ENCODE peak calls at places on chromosomes 3 and 15, in eight cellular contexts. One of them, this sample, is unnamed.

GRCh38 chr3:95097493-95097892 is 1034.6 kb downstream of the NSUN3 start:
- DNase-seq in H9: no peak
- DNase-seq in left ventricle myocardium inferior: no peak
- DNase-seq in brain microvascular endothelial cell: no peak
- DNase-seq in AG09319: no peak
- DNase-seq in tibial artery: no peak
- DNase-seq in fibroblast of villous mesenchyme: no peak
- DNase-seq in fibroblast of lung: no peak
- DNase-seq in this sample: no peak

GRCh38 chr3:171974986-171975837 is 64.2 kb upstream of the FNDC3B start:
- DNase-seq in AG09319: no peak
- DNase-seq in H9: no peak
- DNase-seq in fibroblast of lung: peak; percentile 89
- DNase-seq in fibroblast of villous mesenchyme: peak; percentile 92
- DNase-seq in brain microvascular endothelial cell: peak; percentile 65
- DNase-seq in left ventricle myocardium inferior: no peak
- DNase-seq in tibial artery: peak; percentile 26
- DNase-seq in this sample: no peak

GRCh38 chr3:122024800-122025199 is 2.8 kb upstream of the ILDR1 start:
- DNase-seq in left ventricle myocardium inferior: no peak
- DNase-seq in brain microvascular endothelial cell: no peak
- DNase-seq in fibroblast of lung: no peak
- DNase-seq in tibial artery: no peak
- DNase-seq in H9: no peak
- DNase-seq in fibroblast of villous mesenchyme: no peak
- DNase-seq in AG09319: no peak
- DNase-seq in this sample: no peak

GRCh38 chr15:29936353-29937049 is 114.2 kb upstream of the TJP1 start:
- DNase-seq in brain microvascular endothelial cell: no peak
- DNase-seq in fibroblast of lung: peak; percentile 46
- DNase-seq in AG09319: no peak
- DNase-seq in tibial artery: no peak
- DNase-seq in fibroblast of villous mesenchyme: peak; percentile 74
- DNase-seq in left ventricle myocardium inferior: no peak
- DNase-seq in H9: no peak
- DNase-seq in this sample: no peak

GRCh38 chr3:171810278-171811058 is at the start of gene PLD1:
- DNase-seq in tibial artery: peak; percentile 79
- DNase-seq in H9: no peak
- DNase-seq in fibroblast of villous mesenchyme: peak; percentile 91
- DNase-seq in brain microvascular endothelial cell: peak; percentile 71
- DNase-seq in AG09319: peak; percentile 54
- DNase-seq in left ventricle myocardium inferior: peak; percentile 85
- DNase-seq in fibroblast of lung: no peak
- DNase-seq in this sample: peak; percentile 60

GRCh38 chr15:63327648-63328421 is 50.4 kb downstream of the APH1B start:
- DNase-seq in left ventricle myocardium inferior: no peak
- DNase-seq in fibroblast of villous mesenchyme: peak; percentile 35
- DNase-seq in H9: no peak
- DNase-seq in tibial artery: peak; percentile 40
- DNase-seq in AG09319: no peak
- DNase-seq in fibroblast of lung: no peak
- DNase-seq in brain microvascular endothelial cell: no peak
- DNase-seq in this sample: no peak

GRCh38 chr15:85879334-85880163 is 84.8 kb upstream of the KLHL25 start:
- DNase-seq in brain microvascular endothelial cell: peak; percentile 28
- DNase-seq in fibroblast of villous mesenchyme: no peak
- DNase-seq in H9: peak; percentile 37
- DNase-seq in fibroblast of lung: peak; percentile 12
- DNase-seq in tibial artery: no peak
- DNase-seq in left ventricle myocardium inferior: no peak
- DNase-seq in AG09319: no peak
- DNase-seq in this sample: no peak

GRCh38 chr15:100349696-100350433 is 8.1 kb upstream of the ADAMTS17 start:
- DNase-seq in fibroblast of lung: peak; percentile 75
- DNase-seq in AG09319: peak; percentile 59
- DNase-seq in tibial artery: peak; percentile 93
- DNase-seq in brain microvascular endothelial cell: peak; percentile 80
- DNase-seq in left ventricle myocardium inferior: peak; percentile 93
- DNase-seq in H9: peak; percentile 94
- DNase-seq in fibroblast of villous mesenchyme: peak; percentile 84
- DNase-seq in this sample: peak; percentile 91

GRCh38 chr3:19106307-19106706 is 42.0 kb upstream of the KCNH8 start:
- DNase-seq in fibroblast of villous mesenchyme: no peak
- DNase-seq in left ventricle myocardium inferior: no peak
- DNase-seq in tibial artery: no peak
- DNase-seq in fibroblast of lung: no peak
- DNase-seq in AG09319: no peak
- DNase-seq in brain microvascular endothelial cell: no peak
- DNase-seq in H9: no peak
- DNase-seq in this sample: no peak

GRCh38 chr3:186594591-186595113 is 18.2 kb upstream of the AHSG start:
- DNase-seq in brain microvascular endothelial cell: no peak
- DNase-seq in tibial artery: no peak
- DNase-seq in fibroblast of lung: no peak
- DNase-seq in AG09319: no peak
- DNase-seq in fibroblast of villous mesenchyme: no peak
- DNase-seq in H9: no peak
- DNase-seq in left ventricle myocardium inferior: no peak
- DNase-seq in this sample: no peak

GRCh38 chr3:72350761-72351505 is 497.3 kb downstream of the SHQ1 start:
- DNase-seq in fibroblast of villous mesenchyme: no peak
- DNase-seq in H9: no peak
- DNase-seq in AG09319: no peak
- DNase-seq in brain microvascular endothelial cell: no peak
- DNase-seq in tibial artery: no peak
- DNase-seq in left ventricle myocardium inferior: no peak
- DNase-seq in fibroblast of lung: no peak
- DNase-seq in this sample: no peak

GRCh38 chr3:39126532-39127071 is 19.1 kb downstream of the TTC21A start:
- DNase-seq in fibroblast of lung: peak; percentile 50
- DNase-seq in tibial artery: no peak
- DNase-seq in brain microvascular endothelial cell: peak; percentile 45
- DNase-seq in fibroblast of villous mesenchyme: peak; percentile 74
- DNase-seq in AG09319: no peak
- DNase-seq in left ventricle myocardium inferior: no peak
- DNase-seq in H9: peak; percentile 68
- DNase-seq in this sample: no peak

GRCh38 chr3:45929042-45929679 is 14.1 kb upstream of the CXCR6 start:
- DNase-seq in fibroblast of villous mesenchyme: peak; percentile 30
- DNase-seq in left ventricle myocardium inferior: no peak
- DNase-seq in fibroblast of lung: no peak
- DNase-seq in AG09319: no peak
- DNase-seq in H9: peak; percentile 51
- DNase-seq in tibial artery: no peak
- DNase-seq in brain microvascular endothelial cell: no peak
- DNase-seq in this sample: no peak

GRCh38 chr3:38538773-38539353 is 42.7 kb downstream of the EXOG start:
- DNase-seq in AG09319: no peak
- DNase-seq in tibial artery: no peak
- DNase-seq in left ventricle myocardium inferior: peak; percentile 54
- DNase-seq in brain microvascular endothelial cell: no peak
- DNase-seq in H9: no peak
- DNase-seq in fibroblast of lung: no peak
- DNase-seq in fibroblast of villous mesenchyme: no peak
- DNase-seq in this sample: no peak

GRCh38 chr3:99472385-99472784 is 166.0 kb upstream of the COL8A1 start:
- DNase-seq in fibroblast of villous mesenchyme: no peak
- DNase-seq in H9: no peak
- DNase-seq in fibroblast of lung: peak; percentile 12
- DNase-seq in brain microvascular endothelial cell: no peak
- DNase-seq in tibial artery: peak; percentile 78
- DNase-seq in AG09319: no peak
- DNase-seq in left ventricle myocardium inferior: no peak
- DNase-seq in this sample: no peak

GRCh38 chr3:194255252-194256039 is 95.7 kb downstream of the CPN2 start:
- DNase-seq in brain microvascular endothelial cell: no peak
- DNase-seq in fibroblast of lung: no peak
- DNase-seq in left ventricle myocardium inferior: peak; percentile 82
- DNase-seq in H9: no peak
- DNase-seq in tibial artery: peak; percentile 71
- DNase-seq in AG09319: no peak
- DNase-seq in fibroblast of villous mesenchyme: peak; percentile 91
- DNase-seq in this sample: peak; percentile 69

GRCh38 chr15:72047020-72047419 is 70.9 kb downstream of the MYO9A start:
- DNase-seq in tibial artery: no peak
- DNase-seq in left ventricle myocardium inferior: no peak
- DNase-seq in brain microvascular endothelial cell: peak; percentile 10
- DNase-seq in H9: no peak
- DNase-seq in fibroblast of villous mesenchyme: no peak
- DNase-seq in AG09319: no peak
- DNase-seq in fibroblast of lung: peak; percentile 74
- DNase-seq in this sample: no peak

GRCh38 chr15:100393008-100393407 is 51.2 kb upstream of the ADAMTS17 start:
- DNase-seq in H9: no peak
- DNase-seq in fibroblast of villous mesenchyme: no peak
- DNase-seq in AG09319: no peak
- DNase-seq in left ventricle myocardium inferior: no peak
- DNase-seq in fibroblast of lung: no peak
- DNase-seq in tibial artery: no peak
- DNase-seq in brain microvascular endothelial cell: no peak
- DNase-seq in this sample: no peak

GRCh38 chr3:195394024-195394423 is 48.8 kb downstream of the ACAP2 start:
- DNase-seq in brain microvascular endothelial cell: no peak
- DNase-seq in left ventricle myocardium inferior: no peak
- DNase-seq in tibial artery: no peak
- DNase-seq in AG09319: no peak
- DNase-seq in H9: no peak
- DNase-seq in fibroblast of villous mesenchyme: no peak
- DNase-seq in fibroblast of lung: no peak
- DNase-seq in this sample: no peak

GRCh38 chr3:42544492-42545283 is 37.1 kb downstream of the SEC22C start:
- DNase-seq in H9: no peak
- DNase-seq in fibroblast of lung: no peak
- DNase-seq in brain microvascular endothelial cell: peak; percentile 8
- DNase-seq in tibial artery: peak; percentile 76
- DNase-seq in fibroblast of villous mesenchyme: no peak
- DNase-seq in left ventricle myocardium inferior: peak; percentile 44
- DNase-seq in AG09319: no peak
- DNase-seq in this sample: no peak
- TF ChIP-seq CTCF in H9: no peak
- TF ChIP-seq CTCF in fibroblast of lung: peak; percentile 4
- TF ChIP-seq CTCF in brain microvascular endothelial cell: peak; percentile 43
- TF ChIP-seq CTCF in tibial artery: peak; percentile 55
- TF ChIP-seq CTCF in fibroblast of villous mesenchyme: peak; percentile 17
- TF ChIP-seq CTCF in left ventricle myocardium inferior: peak; percentile 38
- TF ChIP-seq CTCF in AG09319: peak; percentile 6
- TF ChIP-seq CTCF in this sample: no peak

GRCh38 chr15:90903733-90904536 is 833 bp downstream of the MAN2A2 start:
- DNase-seq in H9: peak; percentile 81
- DNase-seq in fibroblast of villous mesenchyme: no peak
- DNase-seq in left ventricle myocardium inferior: no peak
- DNase-seq in tibial artery: no peak
- DNase-seq in AG09319: no peak
- DNase-seq in brain microvascular endothelial cell: no peak
- DNase-seq in fibroblast of lung: peak; percentile 8
- DNase-seq in this sample: no peak
- TF ChIP-seq CTCF in H9: peak; percentile 44
- TF ChIP-seq CTCF in fibroblast of villous mesenchyme: no peak
- TF ChIP-seq CTCF in left ventricle myocardium inferior: no peak
- TF ChIP-seq CTCF in tibial artery: no peak
- TF ChIP-seq CTCF in AG09319: no peak
- TF ChIP-seq CTCF in brain microvascular endothelial cell: peak; percentile 38
- TF ChIP-seq CTCF in fibroblast of lung: no peak
- TF ChIP-seq CTCF in this sample: no peak

DNA sequence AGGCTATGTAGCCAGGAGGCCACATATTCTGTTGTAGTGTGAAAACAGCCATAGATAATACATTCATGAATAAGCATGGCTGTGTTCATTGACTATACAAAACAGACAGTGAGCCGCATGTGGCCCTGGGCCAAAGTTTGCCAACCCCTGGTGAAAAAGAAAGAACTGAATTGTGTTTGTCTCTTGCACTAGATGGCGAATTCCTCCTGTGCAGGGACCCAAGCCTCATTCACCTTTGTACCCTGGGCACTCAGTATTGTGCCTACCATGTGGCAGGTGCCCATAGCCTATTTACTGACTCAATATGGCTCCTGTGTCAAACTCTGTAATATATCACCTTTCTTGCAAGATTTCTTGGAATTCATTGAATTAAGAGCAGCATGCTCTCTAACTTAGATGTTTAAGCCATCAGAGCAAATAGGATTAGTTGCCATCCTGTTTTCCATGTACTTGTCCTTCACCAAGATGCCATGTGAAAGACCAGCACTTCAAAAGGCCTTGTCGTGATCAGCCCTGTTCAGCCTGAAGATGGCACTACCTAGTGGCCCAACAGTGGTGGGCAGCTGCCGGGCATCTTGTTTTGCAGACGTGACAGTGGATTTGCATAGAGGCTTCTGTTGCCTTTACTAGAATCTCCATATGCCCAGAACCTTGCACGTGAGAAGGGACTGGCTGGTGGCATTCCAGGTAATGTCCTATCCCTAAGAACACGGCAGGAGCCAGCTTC is 50.9 kb upstream of the CMTM7 start:
- DNase-seq in tibial artery: no peak
- DNase-seq in left ventricle myocardium inferior: no peak
- DNase-seq in fibroblast of villous mesenchyme: no peak
- DNase-seq in fibroblast of lung: no peak
- DNase-seq in brain microvascular endothelial cell: no peak
- DNase-seq in AG09319: no peak
- DNase-seq in H9: no peak
- DNase-seq in this sample: no peak
- TF ChIP-seq CTCF in tibial artery: no peak
- TF ChIP-seq CTCF in left ventricle myocardium inferior: no peak
- TF ChIP-seq CTCF in fibroblast of villous mesenchyme: no peak
- TF ChIP-seq CTCF in fibroblast of lung: no peak
- TF ChIP-seq CTCF in brain microvascular endothelial cell: peak; percentile 36
- TF ChIP-seq CTCF in AG09319: no peak
- TF ChIP-seq CTCF in H9: peak; percentile 20
- TF ChIP-seq CTCF in this sample: no peak

GRCh38 chr3:17182158-17182557 is 297.4 kb downstream of the PLCL2 start:
- DNase-seq in H9: no peak
- DNase-seq in tibial artery: no peak
- DNase-seq in left ventricle myocardium inferior: no peak
- DNase-seq in AG09319: no peak
- DNase-seq in fibroblast of villous mesenchyme: peak; percentile 60
- DNase-seq in brain microvascular endothelial cell: no peak
- DNase-seq in fibroblast of lung: peak; percentile 13
- DNase-seq in this sample: no peak

GRCh38 chr3:17179381-17180205 is 294.8 kb downstream of the PLCL2 start:
- DNase-seq in fibroblast of lung: peak; percentile 70
- DNase-seq in AG09319: no peak
- DNase-seq in tibial artery: no peak
- DNase-seq in left ventricle myocardium inferior: no peak
- DNase-seq in H9: no peak
- DNase-seq in fibroblast of villous mesenchyme: no peak
- DNase-seq in brain microvascular endothelial cell: peak; percentile 61
- DNase-seq in this sample: no peak

GRCh38 chr3:17175187-17175839 is 290.6 kb downstream of the PLCL2 start:
- DNase-seq in brain microvascular endothelial cell: peak; percentile 43
- DNase-seq in fibroblast of lung: peak; percentile 90
- DNase-seq in H9: no peak
- DNase-seq in left ventricle myocardium inferior: no peak
- DNase-seq in tibial artery: no peak
- DNase-seq in fibroblast of villous mesenchyme: peak; percentile 91
- DNase-seq in AG09319: peak; percentile 44
- DNase-seq in this sample: no peak

GRCh38 chr3:17181413-17181907 is 296.7 kb downstream of the PLCL2 start:
- DNase-seq in H9: no peak
- DNase-seq in tibial artery: no peak
- DNase-seq in AG09319: no peak
- DNase-seq in fibroblast of villous mesenchyme: no peak
- DNase-seq in brain microvascular endothelial cell: no peak
- DNase-seq in left ventricle myocardium inferior: no peak
- DNase-seq in fibroblast of lung: no peak
- DNase-seq in this sample: no peak

GRCh38 chr3:17176757-17177156 is 292.0 kb downstream of the PLCL2 start:
- DNase-seq in fibroblast of villous mesenchyme: no peak
- DNase-seq in tibial artery: no peak
- DNase-seq in H9: no peak
- DNase-seq in AG09319: no peak
- DNase-seq in fibroblast of lung: no peak
- DNase-seq in brain microvascular endothelial cell: no peak
- DNase-seq in left ventricle myocardium inferior: no peak
- DNase-seq in this sample: no peak
- TF ChIP-seq CTCF in fibroblast of villous mesenchyme: no peak
- TF ChIP-seq CTCF in tibial artery: no peak
- TF ChIP-seq CTCF in H9: peak; percentile 50
- TF ChIP-seq CTCF in AG09319: no peak
- TF ChIP-seq CTCF in fibroblast of lung: no peak
- TF ChIP-seq CTCF in brain microvascular endothelial cell: peak; percentile 36
- TF ChIP-seq CTCF in left ventricle myocardium inferior: no peak
- TF ChIP-seq CTCF in this sample: no peak

This sample was measured in CD14-positive monocyte.